ENCODE peak calls at places on chromosomes 6 and 20, in six cellular contexts. P is H1, B is heart left ventricle, N is gastrocnemius medialis, D is GM12892, W is prostate gland. E is an unnamed sample.

GRCh38 chr6:133055527-133055966 is 185.6 kb upstream of the EYA4 start:
- DNase-seq in P (peak; percentile 33), B (no peak), N (no peak), D (no peak), W (no peak), E (no peak)

GRCh38 chr6:138503881-138504680 is 4.8 kb upstream of the NHSL1 start:
- DNase-seq in P (no peak), B (no peak), N (no peak), D (no peak), W (no peak), E (no peak)

GRCh38 chr6:2531426-2532208 is 219.1 kb downstream of the MYLK4 start:
- DNase-seq in P (no peak), B (no peak), N (no peak), D (no peak), W (no peak), E (no peak)

GRCh38 chr6:151669208-151669560 is 138.3 kb upstream of the ESR1 start:
- DNase-seq in P (no peak), B (no peak), N (no peak), D (no peak), W (no peak), E (no peak)

GRCh38 chr6:170076466-170077165 is 214.3 kb downstream of the DLL1 start:
- DNase-seq in P (no peak), B (no peak), N (peak; percentile 3), D (no peak), W (no peak), E (no peak)

GRCh38 chr6:139882234-139882633 is 507.8 kb upstream of the CITED2 start:
- DNase-seq in P (no peak), B (no peak), N (no peak), D (no peak), W (no peak), E (no peak)

GRCh38 chr6:162070639-162071038 is 656.9 kb downstream of the PRKN start:
- DNase-seq in P (no peak), B (peak; percentile 47), N (no peak), D (no peak), W (no peak), E (no peak)

GRCh38 chr20:49674383-49675352 is 39.0 kb downstream of the B4GALT5 start:
- DNase-seq in P (no peak), B (no peak), N (no peak), D (no peak), W (no peak), E (no peak)

GRCh38 chr6:151136141-151136755 is 103.5 kb upstream of the AKAP12 start:
- DNase-seq in P (no peak), B (no peak), N (no peak), D (no peak), W (no peak), E (no peak)

GRCh38 chr20:58215116-58215515 is 13.3 kb downstream of the ANKRD60 start:
- DNase-seq in P (no peak), B (no peak), N (no peak), D (no peak), W (no peak), E (no peak)

GRCh38 chr6:16058188-16058780 is 70.6 kb upstream of the MYLIP start:
- DNase-seq in P (no peak), B (no peak), N (no peak), D (no peak), W (peak; percentile 9), E (peak; percentile 32)

GRCh38 chr20:62311150-62311549 is 8.4 kb downstream of the ADRM1 start:
- DNase-seq in P (no peak), B (no peak), N (no peak), D (no peak), W (no peak), E (no peak)

GRCh38 chr6:29399525-29399924 is 4.1 kb downstream of the OR12D2 start:
- DNase-seq in P (no peak), B (no peak), N (no peak), D (no peak), W (no peak), E (no peak)

GRCh38 chr6:41601248-41601549 is 37.1 kb upstream of the MDFI start:
- DNase-seq in P (no peak), B (no peak), N (no peak), D (no peak), W (no peak), E (no peak)

GRCh38 chr20:63420359-63421093 is 51.9 kb downstream of the KCNQ2 start:
- DNase-seq in P (no peak), B (no peak), N (no peak), D (no peak), W (no peak), E (no peak)

GRCh38 chr20:63419299-63419698 is 53.2 kb downstream of the KCNQ2 start:
- DNase-seq in P (no peak), B (no peak), N (no peak), D (no peak), W (no peak), E (no peak)

GRCh38 chr20:63416631-63417030 is 55.5 kb upstream of the CHRNA4 start:
- DNase-seq in P (no peak), B (no peak), N (no peak), D (no peak), W (no peak), E (no peak)

GRCh38 chr20:63417213-63418120 is 55.0 kb downstream of the KCNQ2 start:
- DNase-seq in P (no peak), B (no peak), N (no peak), D (no peak), W (no peak), E (no peak)

DNA sequence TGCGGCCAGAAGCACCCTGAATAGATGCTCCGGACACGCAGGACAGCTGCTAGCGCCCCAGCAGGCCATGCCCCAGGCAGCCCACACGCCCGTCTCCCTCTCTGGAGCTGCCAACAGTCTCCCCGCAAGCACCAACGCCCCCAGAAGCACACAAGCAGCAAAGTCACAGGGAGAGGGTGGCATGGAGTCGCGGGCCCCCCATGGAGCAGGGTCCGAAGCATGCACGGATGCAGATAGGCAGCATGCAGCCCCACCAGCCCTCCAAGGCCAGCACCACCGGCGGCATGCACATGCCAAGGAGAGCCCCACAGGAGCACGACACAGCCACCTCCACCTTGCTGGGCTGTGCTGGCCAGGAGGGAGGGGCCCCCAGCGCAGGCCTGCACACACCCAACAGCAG is 53.8 kb downstream of the KCNQ2 start:
- DNase-seq in P (no peak), B (no peak), N (no peak), D (no peak), W (no peak), E (no peak)
- TF ChIP-seq POLR2A in P (no peak), B (no peak), N (no peak), D (no peak), W (no peak), E (no peak)

GRCh38 chr20:53901697-53902096 is 168.7 kb downstream of the BCAS1 start:
- DNase-seq in P (no peak), B (no peak), N (no peak), D (no peak), W (no peak), E (peak; percentile 31)

GRCh38 chr20:53905019-53905847 is 165.2 kb downstream of the BCAS1 start:
- DNase-seq in P (no peak), B (no peak), N (no peak), D (no peak), W (no peak), E (no peak)

GRCh38 chr20:53903652-53903987 is 166.8 kb downstream of the BCAS1 start:
- DNase-seq in P (no peak), B (no peak), N (no peak), D (no peak), W (no peak), E (no peak)

GRCh38 chr20:53902968-53903651 is 167.3 kb downstream of the BCAS1 start:
- DNase-seq in P (no peak), B (no peak), N (no peak), D (no peak), W (no peak), E (no peak)

DNA sequence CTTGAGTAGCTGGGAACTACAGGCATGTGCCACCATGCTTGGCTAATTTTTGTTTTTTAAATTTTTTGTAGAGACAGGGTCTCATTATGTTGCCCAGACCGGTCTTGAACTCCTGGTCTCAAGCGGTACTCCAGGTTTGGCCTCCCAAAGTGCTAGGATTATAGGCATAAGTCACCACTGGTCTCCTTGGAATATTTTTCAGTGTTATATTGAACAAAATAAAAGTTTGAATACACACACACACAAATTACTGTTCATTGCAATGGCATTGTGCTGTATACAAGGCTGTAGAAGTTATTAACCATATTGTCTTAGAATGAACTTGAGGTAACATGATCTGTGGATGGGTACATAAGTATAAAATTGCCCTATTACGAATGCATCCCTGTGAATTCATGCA is 166.1 kb downstream of the BCAS1 start:
- DNase-seq in P (no peak), B (no peak), N (no peak), D (no peak), W (no peak), E (no peak)
- TF ChIP-seq POLR2A in P (no peak), B (no peak), N (no peak), D (no peak), W (no peak), E (no peak)

DNA sequence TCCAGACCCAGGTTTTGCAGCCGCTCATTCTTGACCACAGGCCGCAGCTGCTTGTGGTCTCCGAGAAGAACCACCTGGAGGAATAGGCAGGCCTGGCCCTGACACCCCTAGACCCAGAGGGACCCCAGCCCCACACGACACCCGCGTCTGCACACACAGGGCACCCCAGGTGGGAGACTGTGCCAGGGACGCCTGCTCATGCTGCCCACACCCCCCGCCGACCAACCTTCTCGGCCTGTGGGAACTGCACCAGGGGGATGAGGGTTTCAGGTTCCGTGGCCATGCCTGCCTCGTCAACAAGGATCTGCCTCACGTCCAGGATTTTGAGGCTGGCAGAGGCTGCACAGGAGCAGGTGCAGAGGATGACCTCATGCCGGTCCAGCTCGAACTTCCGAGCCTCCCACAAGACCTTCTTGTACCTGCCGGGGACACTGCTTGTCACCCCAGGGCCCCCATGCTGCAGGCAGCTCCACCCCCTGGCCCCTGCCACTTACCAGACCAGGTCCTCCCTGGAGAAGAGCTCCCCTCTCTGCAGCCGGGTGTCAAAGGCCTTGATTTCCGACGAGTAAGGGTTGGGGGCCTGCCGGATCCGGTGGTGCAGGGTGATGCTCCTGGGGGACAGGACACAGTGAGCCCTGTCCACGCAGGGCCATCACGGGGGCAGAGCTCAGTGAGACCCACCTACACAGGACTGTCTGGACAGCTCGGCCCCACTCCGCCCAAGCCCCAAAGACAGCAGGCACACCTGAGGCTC is 7.1 kb downstream of the FNDC11 start:
- DNase-seq in P (no peak), B (no peak), N (no peak), D (no peak), W (no peak), E (no peak)
- TF ChIP-seq POLR2A in P (no peak), B (no peak), N (no peak), D (no peak), W (no peak), E (no peak)

GRCh38 chr6:31664790-31665500 is at the start of gene GPANK1:
- DNase-seq in P (peak; percentile 65), B (peak; percentile 90), N (peak; percentile 93), D (peak; percentile 64), W (peak; percentile 93), E (peak; percentile 93)
- TF ChIP-seq POLR2A in P (no peak), B (peak; percentile 60), N (peak; percentile 79), D (no peak), W (peak; percentile 70), E (no peak)

GRCh38 chr6:35297541-35298481 is at the start of gene DEF6:
- DNase-seq in P (peak; percentile 83), B (peak; percentile 84), N (peak; percentile 54), D (peak; percentile 85), W (peak; percentile 92), E (peak; percentile 87)
- TF ChIP-seq POLR2A in P (peak; percentile 14), B (peak; percentile 32), N (no peak), D (peak; percentile 69), W (peak; percentile 78), E (no peak)

GRCh38 chr6:147789430-147789947 is 281.0 kb downstream of the SAMD5 start:
- DNase-seq in P (no peak), B (no peak), N (no peak), D (no peak), W (no peak), E (no peak)
- TF ChIP-seq POLR2A in P (no peak), B (no peak), N (no peak), D (no peak), W (no peak), E (no peak)